ENCODE peak calls at places on chromosome X, in nine cellular contexts. F is sigmoid colon, I is hepatocyte, S is nephron progenitor cell, X is progenitor cell of endocrine pancreas, K is left ventricle myocardium inferior, W is left lung, C is heart right ventricle, Q is glutamatergic neuron. E is an unnamed sample.

GRCh38 chrX:1239681-1240142 is 27.3 kb upstream of the CRLF2 start:
- DNase-seq in F (peak; percentile 84), I (no peak), S (no peak), X (no peak), K (peak; percentile 50), W (peak; percentile 95), C (peak; percentile 48), Q (no peak), E (no peak)

GRCh38 chrX:144334577-144334976 is 450.7 kb downstream of the UBE2NL start:
- DNase-seq in F (no peak), I (no peak), S (no peak), X (no peak), K (no peak), W (no peak), C (no peak), Q (no peak), E (no peak)

GRCh38 chrX:4754878-4755604 is 1041.6 kb upstream of the PRKX start:
- DNase-seq in F (no peak), I (no peak), S (no peak), X (no peak), K (no peak), W (no peak), C (no peak), Q (no peak), E (no peak)

GRCh38 chrX:96453139-96453538 is 231.5 kb upstream of the DIAPH2 start:
- DNase-seq in F (no peak), I (peak; percentile 7), S (no peak), X (no peak), K (no peak), W (no peak), C (no peak), Q (no peak), E (no peak)

GRCh38 chrX:1673337-1673736 is 58.5 kb downstream of the ASMT start:
- DNase-seq in F (no peak), I (peak; percentile 29), S (peak; percentile 33), X (no peak), K (no peak), W (no peak), C (no peak), Q (no peak), E (peak; percentile 32)

GRCh38 chrX:133495464-133496391 is 80.4 kb upstream of the GPC4 start:
- DNase-seq in F (peak; percentile 89), I (peak; percentile 31), S (no peak), X (no peak), K (peak; percentile 61), W (no peak), C (peak; percentile 32), Q (no peak), E (no peak)

GRCh38 chrX:23554304-23554703 is 113.0 kb upstream of the PRDX4 start:
- DNase-seq in F (no peak), I (peak; percentile 72), S (no peak), X (no peak), K (no peak), W (no peak), C (no peak), Q (no peak), E (no peak)

GRCh38 chrX:6718766-6719165 is 183.8 kb upstream of the VCX3A start:
- DNase-seq in F (no peak), I (no peak), S (no peak), X (no peak), K (no peak), W (no peak), C (no peak), Q (no peak), E (no peak)

GRCh38 chrX:71440401-71440800 is 74.2 kb downstream of the TAF1 start:
- DNase-seq in F (no peak), I (no peak), S (no peak), X (no peak), K (no peak), W (no peak), C (no peak), Q (no peak), E (no peak)

GRCh38 chrX:80576815-80577533 is 156.7 kb downstream of the TENT5D start:
- DNase-seq in F (no peak), I (no peak), S (no peak), X (no peak), K (no peak), W (no peak), C (no peak), Q (no peak), E (no peak)

GRCh38 chrX:3713225-3713936 is at the start of gene PRKX:
- DNase-seq in F (peak; percentile 65), I (peak; percentile 79), S (peak; percentile 78), X (peak; percentile 61), K (peak; percentile 49), W (peak; percentile 89), C (peak; percentile 26), Q (peak; percentile 63), E (peak; percentile 51)

GRCh38 chrX:116694046-116694445 is 231.3 kb upstream of the CT83 start:
- DNase-seq in F (no peak), I (no peak), S (no peak), X (no peak), K (no peak), W (no peak), C (no peak), Q (no peak), E (no peak)

GRCh38 chrX:22748093-22748999 is 251.4 kb upstream of the DDX53 start:
- DNase-seq in F (no peak), I (peak; percentile 72), S (peak; percentile 58), X (peak; percentile 41), K (no peak), W (no peak), C (peak; percentile 21), Q (peak; percentile 31), E (peak; percentile 49)

GRCh38 chrX:40504801-40505605 is 75.8 kb upstream of the ATP6AP2 start:
- DNase-seq in F (no peak), I (no peak), S (no peak), X (no peak), K (no peak), W (no peak), C (no peak), Q (no peak), E (no peak)

GRCh38 chrX:153777261-153778090 is 3.4 kb upstream of the SRPK3 start:
- DNase-seq in F (no peak), I (no peak), S (no peak), X (no peak), K (peak; percentile 6), W (peak; percentile 21), C (no peak), Q (no peak), E (no peak)

GRCh38 chrX:130728208-130728607 is 174.8 kb downstream of the ENOX2 start:
- DNase-seq in F (no peak), I (no peak), S (no peak), X (no peak), K (no peak), W (no peak), C (no peak), Q (no peak), E (no peak)

GRCh38 chrX:148517191-148517590 is 16.8 kb downstream of the AFF2 start:
- DNase-seq in F (no peak), I (no peak), S (no peak), X (no peak), K (no peak), W (no peak), C (no peak), Q (no peak), E (no peak)

DNA sequence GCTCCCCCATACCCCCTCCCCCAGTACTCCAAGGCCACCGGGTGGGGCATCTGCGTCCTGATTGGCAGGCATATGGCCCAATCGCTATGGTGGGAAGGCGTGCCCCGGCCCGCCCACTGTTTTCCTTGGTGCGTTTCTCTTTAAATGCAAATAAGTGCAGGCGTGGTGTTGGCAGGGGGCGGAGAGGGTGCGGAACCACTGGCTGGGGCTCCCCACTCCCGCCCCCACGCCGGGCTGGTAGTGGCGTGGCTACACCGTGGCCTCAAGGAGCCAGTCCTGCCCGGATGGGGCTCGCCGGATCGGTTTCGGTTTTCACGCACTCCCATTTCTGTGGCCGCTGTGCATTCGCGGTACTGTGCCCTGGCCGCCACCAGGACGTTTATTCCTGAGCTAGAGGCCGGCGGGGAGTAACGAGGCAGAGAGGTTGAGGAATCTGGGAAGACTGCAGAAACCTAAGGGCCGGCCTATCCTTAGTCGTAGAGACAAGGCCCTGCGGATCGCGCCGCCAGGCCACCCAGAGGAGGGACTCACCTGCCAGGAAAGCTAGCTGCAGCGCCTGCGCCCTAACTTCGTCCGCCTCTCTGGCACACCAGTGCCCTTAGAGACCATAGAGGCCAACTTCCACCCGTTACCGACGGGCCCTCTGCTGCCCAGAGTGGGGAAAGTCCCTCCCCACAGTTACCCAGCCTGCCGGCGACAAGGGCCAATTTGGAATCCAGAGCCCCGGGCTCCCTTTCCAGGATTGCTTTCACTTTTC is 405 bp upstream of the AMER1 start:
- DNase-seq in F (peak; percentile 97), I (peak; percentile 92), S (peak; percentile 90), X (peak; percentile 86), K (peak; percentile 93), W (peak; percentile 92), C (peak; percentile 92), Q (peak; percentile 87), E (peak; percentile 72)
- TF ChIP-seq CTCF in F (no peak), I (peak; percentile 26), S (no peak), X (peak; percentile 27), K (peak; percentile 41), W (no peak), C (peak; percentile 37), Q (peak; percentile 13), E (no peak)

GRCh38 chrX:145818522-145819075 is 970 bp downstream of the SLITRK2 start:
- DNase-seq in F (no peak), I (no peak), S (peak; percentile 19), X (no peak), K (no peak), W (no peak), C (no peak), Q (no peak), E (no peak)
- TF ChIP-seq CTCF in F (no peak), I (no peak), S (no peak), X (no peak), K (no peak), W (no peak), C (no peak), Q (no peak), E (no peak)

DNA sequence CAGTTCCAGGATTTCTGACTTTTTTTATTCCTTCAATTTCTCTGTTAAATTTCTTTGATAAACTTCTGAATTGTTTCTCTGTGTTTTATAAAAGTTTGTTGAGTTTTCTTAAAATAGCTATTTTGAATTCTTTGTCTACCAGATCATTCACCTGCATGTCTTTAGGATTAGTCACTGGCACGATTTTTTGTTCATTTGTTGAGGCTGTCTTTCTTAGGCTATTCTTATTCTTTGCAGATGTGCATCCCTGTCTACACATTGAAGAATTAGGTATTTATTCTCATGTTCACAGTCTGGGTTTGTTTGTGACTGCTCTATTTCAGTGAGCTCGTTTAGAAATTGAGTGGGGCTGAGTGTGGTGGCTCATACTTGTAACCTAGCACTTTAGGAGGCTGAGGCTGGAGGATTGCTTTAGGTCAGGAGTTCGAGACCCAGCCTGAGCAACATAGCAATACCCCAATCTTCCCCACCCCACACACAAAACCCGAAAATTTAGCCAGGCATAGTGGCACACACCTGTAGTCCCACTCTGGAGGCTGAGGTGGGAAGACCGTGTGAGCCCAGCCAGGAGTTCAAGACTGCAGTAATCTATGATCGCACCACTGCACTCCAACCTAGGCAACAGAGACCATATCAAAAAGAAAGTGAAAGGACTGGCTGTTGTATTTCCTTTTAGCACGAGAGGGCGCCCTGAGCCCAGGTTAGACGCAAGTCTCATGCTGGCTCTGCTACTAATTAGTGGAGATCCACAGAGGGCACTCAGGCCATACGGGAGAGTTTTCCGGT is 42.0 kb downstream of the F8 start:
- DNase-seq in F (peak; percentile 83), I (peak; percentile 71), S (peak; percentile 65), X (peak; percentile 39), K (peak; percentile 59), W (peak; percentile 61), C (peak; percentile 74), Q (peak; percentile 65), E (peak; percentile 63)
- TF ChIP-seq CTCF in F (peak; percentile 57), I (peak; percentile 64), S (peak; percentile 51), X (peak; percentile 69), K (peak; percentile 73), W (peak; percentile 54), C (peak; percentile 75), Q (peak; percentile 32), E (no peak)

GRCh38 chrX:75038925-75039324 is 113.7 kb upstream of the NEXMIF start:
- DNase-seq in F (no peak), I (no peak), S (no peak), X (no peak), K (no peak), W (no peak), C (no peak), Q (no peak), E (no peak)
- TF ChIP-seq CTCF in F (no peak), I (no peak), S (no peak), X (no peak), K (peak; percentile 38), W (no peak), C (peak; percentile 40), Q (no peak), E (no peak)

E was measured in endothelial cell.